ENCODE peak calls at places on chromosomes 12 and 14, in five cellular contexts. E is choroid plexus epithelial cell, C is transverse colon, H is fibroblast of mammary gland, R is PC-3. D is an unnamed sample.
A peak's percentile ranks its signal among the peaks of the same experiment; 100 is the strongest.

GRCh38 chr12:120282229-120282628 is 9.5 kb downstream of the RNU4-2 start:
- DNase-seq in H (no peak), E (no peak), R (no peak), C (no peak), D (no peak)

GRCh38 chr12:62995097-62995496 is 60.1 kb upstream of the PPM1H start:
- DNase-seq in E (no peak), H (no peak), R (no peak), C (no peak), D (no peak)

GRCh38 chr12:19373569-19373968 is 65.7 kb upstream of the AEBP2 start:
- DNase-seq in R (peak; percentile 19), H (no peak), C (no peak), E (no peak), D (no peak)

GRCh38 chr14:56338674-56339073 is 220.5 kb downstream of the PELI2 start:
- DNase-seq in C (no peak), E (no peak), H (no peak), R (no peak), D (no peak)

GRCh38 chr14:71721791-71722190 is 210.4 kb upstream of the RGS6 start:
- DNase-seq in C (no peak), R (no peak), H (no peak), E (no peak), D (no peak)

GRCh38 chr14:32367501-32367900 is 38.4 kb downstream of the AKAP6 start:
- DNase-seq in H (peak; percentile 27), E (no peak), C (no peak), R (peak; percentile 32), D (no peak)

GRCh38 chr14:55430024-55430690 is 10.3 kb downstream of the TBPL2 start:
- DNase-seq in E (peak; percentile 92), C (peak; percentile 36), R (peak; percentile 97), H (peak; percentile 87), D (no peak)

GRCh38 chr12:104381721-104382480 is 74.8 kb upstream of the CHST11 start:
- DNase-seq in E (peak; percentile 89), C (peak; percentile 82), R (peak; percentile 96), H (peak; percentile 80), D (peak; percentile 68)

GRCh38 chr12:40106655-40107054 is 774 bp upstream of the SLC2A13 start:
- DNase-seq in R (peak; percentile 18), H (no peak), C (no peak), E (peak; percentile 10), D (no peak)

GRCh38 chr14:20454359-20454644 is 310 bp downstream of the OSGEP start:
- DNase-seq in C (peak; percentile 89), H (peak; percentile 80), R (peak; percentile 90), E (no peak), D (no peak)

GRCh38 chr12:10722905-10723866 is at the start of gene YBX3:
- DNase-seq in H (peak; percentile 77), E (peak; percentile 83), R (peak; percentile 77), C (peak; percentile 88), D (peak; percentile 83)

GRCh38 chr14:106318700-106319099 is 792.3 kb downstream of the TMEM121 start:
- DNase-seq in C (no peak), E (no peak), H (no peak), R (no peak), D (no peak)

GRCh38 chr14:74615735-74616134 is 3.7 kb upstream of the LTBP2 start:
- DNase-seq in R (no peak), E (no peak), H (no peak), C (no peak), D (no peak)

GRCh38 chr14:104224516-104225281 is 86.3 kb downstream of the KIF26A start:
- DNase-seq in R (no peak), H (no peak), E (peak; percentile 13), C (peak; percentile 60), D (no peak)

GRCh38 chr12:66742508-66743367 is 63.9 kb upstream of the GRIP1 start:
- DNase-seq in R (no peak), C (no peak), H (no peak), E (no peak), D (no peak)

GRCh38 chr14:91127411-91127810 is 13.5 kb downstream of the DGLUCY start:
- DNase-seq in R (peak; percentile 94), E (no peak), C (peak; percentile 84), H (no peak), D (no peak)

GRCh38 chr12:84637926-84638325 is 274.7 kb downstream of the SLC6A15 start:
- DNase-seq in C (no peak), E (peak; percentile 79), R (no peak), H (peak; percentile 4), D (no peak)

GRCh38 chr12:65308601-65309071 is 30.2 kb downstream of the MSRB3 start:
- DNase-seq in R (peak; percentile 27), H (peak; percentile 65), E (peak; percentile 52), C (no peak), D (no peak)

GRCh38 chr12:64670039-64670438 is 59.7 kb downstream of the RASSF3 start:
- DNase-seq in R (no peak), H (no peak), E (no peak), C (no peak), D (no peak)

GRCh38 chr12:72547593-72547992 is 275.4 kb downstream of the TRHDE start:
- DNase-seq in C (no peak), H (peak; percentile 11), E (peak; percentile 61), R (peak; percentile 10), D (no peak)

GRCh38 chr12:92010368-92010767 is 135.3 kb downstream of the BTG1 start:
- DNase-seq in E (no peak), C (no peak), R (no peak), H (no peak), D (no peak)

GRCh38 chr12:54439521-54440255 is 20.6 kb upstream of the ITGA5 start:
- DNase-seq in H (peak; percentile 88), R (peak; percentile 72), C (no peak), E (peak; percentile 86), D (no peak)

DNA sequence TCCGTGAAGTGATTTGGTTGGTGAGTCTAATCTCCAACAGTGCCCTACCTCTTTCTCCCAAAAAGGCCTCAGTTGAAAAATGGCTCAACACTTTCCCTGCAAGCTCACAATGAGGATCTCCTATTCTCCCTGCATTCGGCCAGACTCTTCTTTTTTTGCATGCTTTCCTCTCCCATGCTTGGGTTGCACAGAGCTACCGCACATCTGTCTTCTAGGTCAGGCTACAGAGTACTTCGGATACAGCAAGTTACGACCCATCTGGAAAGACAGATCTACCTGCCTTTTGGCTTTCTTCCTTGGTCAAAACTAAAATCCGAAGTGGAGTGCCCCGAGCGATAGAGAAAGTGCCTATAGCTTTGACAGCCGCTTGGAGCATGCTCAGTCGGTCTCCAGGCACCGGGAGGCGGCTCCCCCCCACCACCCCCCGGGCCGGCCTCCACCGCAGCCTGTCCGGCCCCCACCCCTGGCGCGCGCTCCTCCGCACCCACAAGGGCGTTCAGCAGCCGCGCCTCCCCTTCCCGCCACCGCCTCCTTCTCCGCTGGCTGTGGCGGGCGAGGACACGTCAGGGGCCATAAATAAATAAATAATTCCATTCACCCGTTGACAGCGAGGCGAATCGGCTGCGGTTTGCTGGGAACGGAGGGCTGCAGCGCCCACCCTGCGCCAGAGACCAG is at the start of gene SLC16A7:
- DNase-seq in R (peak; percentile 84), H (peak; percentile 86), C (peak; percentile 83), E (peak; percentile 94), D (peak; percentile 62)
- TF ChIP-seq CTCF in R (no peak), H (no peak), C (no peak), E (peak; percentile 25), D (peak; percentile 17)

GRCh38 chr14:78697341-78697740 is 527.2 kb downstream of the NRXN3 start:
- DNase-seq in R (peak; percentile 56), H (peak; percentile 49), C (no peak), E (peak; percentile 55), D (no peak)
- TF ChIP-seq CTCF in R (peak; percentile 70), H (peak; percentile 60), C (peak; percentile 31), E (peak; percentile 59), D (peak; percentile 71)

GRCh38 chr12:5511644-5512584 is 80.0 kb downstream of the NTF3 start:
- DNase-seq in C (peak; percentile 34), R (peak; percentile 6), E (peak; percentile 6), H (no peak), D (peak; percentile 23)
- TF ChIP-seq CTCF in C (peak; percentile 35), R (peak; percentile 48), E (peak; percentile 48), H (no peak), D (peak; percentile 68)

GRCh38 chr12:96652870-96653269 is 163.5 kb downstream of the CFAP54 start:
- DNase-seq in R (no peak), C (no peak), H (no peak), E (no peak), D (no peak)

GRCh38 chr12:96658075-96658474 is 168.7 kb downstream of the CFAP54 start:
- DNase-seq in H (no peak), R (no peak), C (no peak), E (no peak), D (no peak)
- TF ChIP-seq CTCF in H (no peak), R (no peak), C (no peak), E (no peak), D (no peak)

DNA sequence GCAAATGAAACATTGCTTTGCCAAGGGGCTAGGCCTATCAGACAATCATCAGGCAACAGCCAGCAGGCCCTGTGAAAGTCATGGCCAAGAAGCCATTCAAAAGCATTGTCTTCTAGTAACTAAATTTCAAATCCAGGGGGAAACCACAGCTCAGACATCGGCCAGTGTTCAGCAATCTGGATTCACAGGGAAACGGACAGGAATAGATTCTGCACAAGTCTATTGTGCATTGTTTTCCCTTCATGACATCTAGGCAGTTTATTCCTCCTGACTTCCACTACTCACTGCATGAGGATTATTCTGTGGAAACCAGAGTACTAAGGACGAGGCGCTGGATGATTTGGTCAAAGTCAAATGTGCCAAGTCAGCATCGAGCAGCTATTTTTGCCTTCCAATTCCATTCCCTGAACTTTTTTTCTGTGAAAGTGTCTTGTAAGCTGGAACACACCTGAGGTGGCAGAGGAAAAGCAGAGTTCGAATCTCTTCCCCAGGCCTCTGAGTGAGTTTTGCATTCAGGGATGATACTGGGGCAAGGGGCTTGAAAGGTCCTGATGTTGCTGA is 75.4 kb downstream of the VCPKMT start:
- DNase-seq in H (no peak), E (no peak), C (no peak), R (no peak), D (no peak)
- TF ChIP-seq CTCF in H (no peak), E (no peak), C (no peak), R (no peak), D (no peak)

GRCh38 chr12:644293-644639 is 19.0 kb downstream of the NINJ2 start:
- DNase-seq in E (no peak), R (no peak), H (no peak), C (no peak), D (no peak)

GRCh38 chr12:644818-645552 is 18.3 kb downstream of the NINJ2 start:
- DNase-seq in R (no peak), H (peak; percentile 36), C (no peak), E (peak; percentile 42), D (no peak)

GRCh38 chr12:643478-644292 is 19.6 kb downstream of the NINJ2 start:
- DNase-seq in H (peak; percentile 21), R (no peak), C (peak; percentile 42), E (no peak), D (no peak)

GRCh38 chr12:645563-646071 is 17.6 kb downstream of the NINJ2 start:
- DNase-seq in C (no peak), E (peak; percentile 51), R (peak; percentile 46), H (peak; percentile 79), D (no peak)

GRCh38 chr12:642633-643477 is 20.4 kb downstream of the NINJ2 start:
- DNase-seq in R (no peak), C (peak; percentile 84), E (peak; percentile 71), H (peak; percentile 45), D (peak; percentile 76)
- TF ChIP-seq CTCF in R (no peak), C (peak; percentile 29), E (peak; percentile 36), H (no peak), D (peak; percentile 74)

D was measured in progenitor cell of endocrine pancreas.